ENCODE peak calls at places on chromosomes 4 and X, in ten cellular contexts. G is SJSA1; J is body of pancreas; Q is germinal center; O is activated CD8-positive, alpha-beta memory T cell treated with anti-CD3 and anti-CD28 coated beads for 48 hours; S is SK-MEL-5; Y is activated B cell treated with CpG ODN at 0.5 μM for 24 hours; D is posterior cingulate gyrus; P is suprapubic skin; A is mesendoderm. W is an unnamed sample.

GRCh38 chr4:157222764-157223145 is 2.2 kb downstream of the GRIA2 start:
- DNase-seq in G (no peak), J (no peak), Q (no peak), O (no peak), S (no peak), Y (no peak), D (peak; percentile 16), P (no peak), A (peak; percentile 0), W (no peak)

GRCh38 chr4:529563-529962 is 30.6 kb downstream of the PIGG start:
- DNase-seq in G (no peak), J (no peak), Q (no peak), O (no peak), S (no peak), Y (no peak), D (no peak), P (no peak), A (no peak), W (no peak)

GRCh38 chrX:17475820-17476219 is 100.8 kb downstream of the NHS start:
- DNase-seq in G (no peak), J (no peak), Q (no peak), O (no peak), S (no peak), Y (no peak), D (no peak), P (no peak), A (no peak), W (no peak)

GRCh38 chr4:87235020-87235671 is 14.7 kb upstream of the KLHL8 start:
- DNase-seq in G (peak; percentile 28), J (no peak), Q (no peak), O (no peak), S (no peak), Y (no peak), D (no peak), P (no peak), A (no peak), W (no peak)

GRCh38 chr4:6044805-6045204 is 26.6 kb upstream of the C4orf50 start:
- DNase-seq in G (no peak), J (no peak), Q (no peak), O (no peak), S (no peak), Y (no peak), D (no peak), P (no peak), A (peak; percentile 57), W (peak; percentile 95)

GRCh38 chr4:2363951-2364653 is 54.3 kb downstream of the ZFYVE28 start:
- DNase-seq in G (no peak), J (no peak), Q (no peak), O (no peak), S (no peak), Y (no peak), D (no peak), P (no peak), A (no peak), W (peak; percentile 35)

GRCh38 chr4:42350611-42351182 is 46.6 kb upstream of the SHISA3 start:
- DNase-seq in G (no peak), J (no peak), Q (no peak), O (no peak), S (no peak), Y (no peak), D (no peak), P (no peak), A (no peak), W (no peak)

GRCh38 chrX:29841750-29842149 is 373.6 kb upstream of the MAGEB2 start:
- DNase-seq in G (no peak), J (no peak), Q (no peak), O (no peak), S (no peak), Y (no peak), D (no peak), P (no peak), A (peak; percentile 47), W (no peak)